ENCODE peak calls at places on chromosomes 5 and 9, in four cellular contexts. S is omental fat pad, B is left ventricle myocardium inferior, C is ovary. E is an unnamed sample.

GRCh38 chr9:69060766-69061165 is 25.2 kb downstream of the FXN start:
- DNase-seq in S (no peak), B (no peak), C (no peak), E (no peak)

GRCh38 chr9:99348289-99348688 is 126.2 kb downstream of the SEC61B start:
- DNase-seq in S (no peak), B (no peak), C (no peak), E (no peak)

GRCh38 chr5:148229840-148230239 is 8.5 kb upstream of the MARCOL start:
- DNase-seq in S (no peak), B (no peak), C (no peak), E (no peak)

GRCh38 chr9:133114886-133115603 is 6.0 kb downstream of the RALGDS start:
- DNase-seq in S (no peak), B (peak), C (peak), E (no peak)

GRCh38 chr5:162429161-162429560 is 361.6 kb downstream of the GABRG2 start:
- DNase-seq in S (no peak), B (no peak), C (no peak), E (no peak)

GRCh38 chr5:73284196-73284795 is 111.3 kb downstream of the TMEM174 start:
- DNase-seq in S (no peak), B (no peak), C (no peak), E (no peak)

GRCh38 chr5:174418809-174419522 is 305.4 kb upstream of the MSX2 start:
- DNase-seq in S (no peak), B (no peak), C (no peak), E (no peak)

GRCh38 chr5:57302164-57302563 is 128.3 kb downstream of the GPBP1 start:
- DNase-seq in S (no peak), B (no peak), C (no peak), E (no peak)

GRCh38 chr9:96604005-96604320 is 15.7 kb downstream of the CDC14B start:
- DNase-seq in S (no peak), B (no peak), C (no peak), E (no peak)

GRCh38 chr5:141040093-141040762 is 10.9 kb upstream of the PCDHB1 start:
- DNase-seq in S (no peak), B (peak), C (peak), E (no peak)

GRCh38 chr9:109903515-109904138 is 123.6 kb downstream of the PALM2AKAP2 start:
- DNase-seq in S (no peak), B (peak), C (peak), E (no peak)

GRCh38 chr5:23466401-23466886 is 41.0 kb upstream of the PRDM9 start:
- DNase-seq in S (no peak), B (no peak), C (no peak), E (no peak)

GRCh38 chr5:61817472-61818326 is 485.6 kb downstream of the ZSWIM6 start:
- DNase-seq in S (no peak), B (peak), C (peak), E (no peak)

GRCh38 chr5:160272041-160272663 is 40.2 kb downstream of the CCNJL start:
- DNase-seq in S (no peak), B (no peak), C (no peak), E (no peak)

GRCh38 chr5:160272889-160273288 is 39.5 kb downstream of the CCNJL start:
- DNase-seq in S (no peak), B (no peak), C (no peak), E (no peak)

GRCh38 chr5:160270704-160271103 is 41.4 kb downstream of the FABP6 start:
- DNase-seq in S (no peak), B (no peak), C (no peak), E (no peak)

GRCh38 chr5:160269017-160269416 is 39.7 kb downstream of the FABP6 start:
- DNase-seq in S (peak), B (peak), C (peak), E (peak)

GRCh38 chr5:160271396-160271795 is 41.0 kb downstream of the CCNJL start:
- DNase-seq in S (no peak), B (no peak), C (no peak), E (peak)
- TF ChIP-seq CTCF in S (no peak), B (no peak), C (no peak), E (no peak)

GRCh38 chr5:456351-457194 is 13.6 kb downstream of the EXOC3 start:
- DNase-seq in S (no peak), B (peak), C (peak), E (peak)

GRCh38 chr5:453725-454481 is 10.9 kb downstream of the EXOC3 start:
- DNase-seq in S (no peak), B (peak), C (peak), E (no peak)

GRCh38 chr5:457195-457961 is 14.4 kb downstream of the EXOC3 start:
- DNase-seq in S (no peak), B (no peak), C (peak), E (no peak)

GRCh38 chr5:454936-455335 is 12.0 kb downstream of the EXOC3 start:
- DNase-seq in S (no peak), B (peak), C (peak), E (no peak)

DNA sequence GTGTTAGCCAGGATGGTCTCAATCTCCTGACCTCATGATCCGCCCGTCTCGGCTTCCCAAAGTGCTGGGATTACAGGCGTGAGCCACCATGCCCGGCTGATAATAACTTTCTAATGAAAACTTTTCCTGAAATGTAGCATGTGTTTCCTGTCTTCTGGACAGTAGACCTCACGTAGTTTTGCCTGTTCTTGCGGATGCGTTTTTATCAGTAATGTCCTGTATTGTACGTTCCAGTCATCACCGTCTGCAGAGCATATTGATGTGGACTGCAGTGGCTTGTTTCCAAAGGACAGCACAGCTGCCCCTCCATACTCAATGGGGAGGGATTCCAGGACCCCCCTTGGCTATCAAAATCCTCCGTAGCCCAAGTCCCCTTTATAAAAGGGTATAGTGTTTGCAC is 12.8 kb downstream of the EXOC3 start:
- DNase-seq in S (no peak), B (no peak), C (no peak), E (no peak)
- TF ChIP-seq CTCF in S (no peak), B (no peak), C (no peak), E (no peak)

DNA sequence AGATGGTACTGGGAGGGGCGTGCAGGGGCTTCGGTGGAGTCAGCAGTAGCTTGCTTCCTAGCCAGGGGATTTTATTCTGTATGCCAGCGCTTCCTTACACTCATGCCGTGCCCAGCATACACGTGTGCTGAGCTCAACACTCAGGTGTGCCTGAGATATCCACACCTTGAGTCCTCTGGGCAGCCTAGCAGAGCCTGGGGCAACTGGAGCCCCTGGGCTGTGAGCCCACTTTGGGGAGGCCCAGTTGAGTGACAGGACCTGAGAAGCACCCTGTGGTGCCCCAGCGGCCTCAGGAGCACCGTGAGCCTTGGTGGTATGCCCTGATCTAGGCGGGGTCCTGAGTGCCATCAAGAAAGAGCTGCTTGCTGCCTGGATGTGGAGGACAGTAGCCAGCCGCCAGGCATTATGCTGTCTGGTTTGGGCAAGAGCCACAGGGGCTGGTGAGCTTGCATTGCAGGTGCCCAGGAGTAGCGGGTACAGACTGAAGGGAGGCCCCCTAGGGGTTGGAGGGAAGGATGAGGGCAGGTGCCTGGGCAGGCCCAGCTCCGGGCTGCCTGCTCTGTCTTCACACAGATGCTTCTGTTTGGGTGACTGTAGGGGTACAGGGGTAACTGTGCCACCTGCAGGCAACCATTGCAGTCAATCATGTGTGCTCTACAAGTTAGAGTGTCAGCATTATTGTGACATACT is 42.9 kb downstream of the BNIP1 start:
- DNase-seq in S (no peak), B (no peak), C (no peak), E (no peak)
- TF ChIP-seq CTCF in S (no peak), B (no peak), C (no peak), E (no peak)

GRCh38 chr9:126947529-126947928 is 32.9 kb downstream of the RALGPS1 start:
- DNase-seq in S (no peak), B (no peak), C (no peak), E (no peak)
- TF ChIP-seq CTCF in S (no peak), B (peak), C (no peak), E (no peak)

E was measured in natural killer cell.